ENCODE peak calls at places on chromosomes 1 and 21, in seven cellular contexts. Q is foreskin fibroblast; V is GM23248; J is Peyer's patch; S is T-helper 2 cell; Y is stimulated activated CD4-positive, alpha-beta T cell treated with anti-CD3 and anti-CD28 coated beads, Interleukin-2, amount 100 ng/mL, for 24 hours; M is stimulated activated CD8-positive, alpha-beta memory T cell treated with anti-CD3 and anti-CD28 coated beads, Interleukin-4, amount 100 ng/mL, for 24 hours. H is an unnamed sample.

GRCh38 chr21:46183910-46184624 is at the start of gene SPATC1L:
- DNase-seq in Y (peak), J (peak), Q (peak), S (peak), V (peak), M (peak), H (peak)

GRCh38 chr1:184555665-184556641 is 169.1 kb downstream of the C1orf21 start:
- DNase-seq in J (no peak), M (no peak), Y (no peak), S (no peak), V (no peak), Q (no peak), H (no peak)

GRCh38 chr1:86155061-86155806 is 1.3 kb downstream of the COL24A1 start:
- DNase-seq in Y (no peak), S (no peak), V (peak), Q (no peak), M (no peak), J (no peak), H (peak)

GRCh38 chr1:30188999-30189398 is 534.4 kb downstream of the MATN1 start:
- DNase-seq in M (no peak), J (no peak), Y (no peak), Q (no peak), S (no peak), V (no peak), H (no peak)

GRCh38 chr21:26557106-26557505 is 16.0 kb downstream of the CYYR1 start:
- DNase-seq in J (no peak), Y (no peak), Q (no peak), M (no peak), S (no peak), V (no peak), H (no peak)

GRCh38 chr1:156282143-156282478 is 514 bp downstream of the SMG5 start:
- DNase-seq in S (no peak), Y (no peak), J (no peak), M (no peak), V (no peak), Q (no peak), H (no peak)

GRCh38 chr1:203217139-203217621 is 12.3 kb downstream of the CHIT1 start:
- DNase-seq in S (no peak), Y (no peak), M (no peak), Q (no peak), J (no peak), V (no peak), H (no peak)

GRCh38 chr1:30679976-30680305 is 43.4 kb downstream of the MATN1 start:
- DNase-seq in Q (no peak), Y (no peak), V (no peak), J (no peak), S (no peak), M (no peak), H (no peak)

GRCh38 chr1:217534566-217534965 is 96.3 kb downstream of the GPATCH2 start:
- DNase-seq in V (no peak), S (no peak), Y (no peak), Q (no peak), M (no peak), J (no peak), H (no peak)

GRCh38 chr21:26751305-26751704 is 93.9 kb downstream of the ADAMTS1 start:
- DNase-seq in J (no peak), Y (no peak), M (no peak), Q (no peak), S (no peak), V (no peak), H (no peak)

GRCh38 chr21:31514598-31514997 is 144.9 kb upstream of the SOD1 start:
- DNase-seq in Y (no peak), V (no peak), M (no peak), S (no peak), J (no peak), Q (no peak), H (no peak)

GRCh38 chr1:58524353-58524945 is 22.1 kb downstream of the OMA1 start:
- DNase-seq in M (no peak), Y (no peak), J (no peak), V (peak), S (no peak), Q (peak), H (no peak)

GRCh38 chr1:212760126-212760823 is 31.3 kb downstream of the NSL1 start:
- DNase-seq in Y (peak), S (peak), Q (no peak), V (peak), M (peak), J (no peak), H (no peak)

GRCh38 chr1:87327362-87328120 is 1.1 kb upstream of the LMO4 start:
- DNase-seq in Q (no peak), V (peak), S (no peak), Y (no peak), J (no peak), M (no peak), H (no peak)

GRCh38 chr1:94058766-94059165 is 62.2 kb downstream of the ABCA4 start:
- DNase-seq in M (no peak), J (no peak), S (no peak), Y (no peak), Q (no peak), V (no peak), H (no peak)

GRCh38 chr1:35111106-35111505 is 31.9 kb downstream of the ZMYM1 start:
- DNase-seq in J (no peak), Q (peak), Y (no peak), S (no peak), M (no peak), V (peak), H (no peak)

GRCh38 chr1:229920683-229921082 is 146.4 kb upstream of the GALNT2 start:
- DNase-seq in M (no peak), J (no peak), S (no peak), Y (no peak), Q (no peak), V (no peak), H (no peak)

GRCh38 chr1:26290061-26290415 is 10.2 kb downstream of the SH3BGRL3 start:
- DNase-seq in Q (no peak), S (no peak), Y (no peak), M (no peak), V (no peak), J (peak), H (no peak)

GRCh38 chr1:227218870-227219578 is 99.3 kb downstream of the CDC42BPA start:
- DNase-seq in Y (no peak), J (no peak), M (no peak), S (no peak), V (no peak), Q (no peak), H (no peak)

GRCh38 chr21:44414291-44415072 is 40.8 kb upstream of the LRRC3 start:
- DNase-seq in V (no peak), J (no peak), M (no peak), Q (no peak), Y (no peak), S (no peak), H (no peak)

GRCh38 chr1:234619794-234620247 is 9.8 kb upstream of the IRF2BP2 start:
- DNase-seq in J (no peak), S (no peak), V (peak), Y (no peak), M (no peak), Q (no peak), H (no peak)

GRCh38 chr21:32917392-32918135 is 108.2 kb upstream of the OLIG2 start:
- DNase-seq in S (no peak), V (peak), J (no peak), M (no peak), Y (no peak), Q (peak), H (no peak)

GRCh38 chr1:18792747-18793146 is 66.7 kb downstream of the TAS1R2 start:
- DNase-seq in M (no peak), S (no peak), V (no peak), Q (no peak), J (no peak), Y (no peak), H (no peak)

GRCh38 chr1:226447932-226448670 is 40.2 kb upstream of the PARP1 start:
- DNase-seq in Q (no peak), S (no peak), Y (no peak), V (peak), M (no peak), J (no peak), H (no peak)

GRCh38 chr1:245411245-245411644 is 256.5 kb downstream of the KIF26B start:
- DNase-seq in S (no peak), Y (no peak), V (peak), M (no peak), Q (no peak), J (no peak), H (no peak)

GRCh38 chr1:7177021-7177420 is 391.8 kb downstream of the CAMTA1 start:
- DNase-seq in S (no peak), J (no peak), Q (no peak), V (no peak), Y (no peak), M (no peak), H (no peak)

H was measured in GM12891.